ENCODE peak calls at places on chromosome 22, in ten cellular contexts. O is lower lobe of right lung; V is endodermal cell; P is NCI-H345; I is activated CD4-positive, alpha-beta T cell treated with anti-CD3 and anti-CD28 coated beads for 24 hours; N is iPS-NIHi11; D is progenitor cell of endocrine pancreas; K is AG10803; F is adrenal gland; M is stimulated activated CD4-positive, alpha-beta T cell treated with anti-CD3 and anti-CD28 coated beads, Interleukin-4, amount 100 ng/mL, for 48 hours. W is an unnamed sample.

GRCh38 chr22:37565830-37566229 is 5.5 kb downstream of the CDC42EP1 start:
- DNase-seq in O (no peak), V (no peak), P (no peak), I (no peak), N (no peak), D (no peak), K (no peak), F (no peak), M (no peak), W (no peak)

GRCh38 chr22:23533771-23534191 is 46.3 kb downstream of the IGLL1 start:
- DNase-seq in O (peak; percentile 16), V (peak; percentile 75), P (no peak), I (no peak), N (no peak), D (no peak), K (no peak), F (no peak), M (no peak), W (no peak)

GRCh38 chr22:46085831-46086576 is 64.3 kb upstream of the PPARA start:
- DNase-seq in O (peak; percentile 91), V (no peak), P (no peak), I (no peak), N (no peak), D (no peak), K (peak; percentile 94), F (peak; percentile 79), M (no peak), W (no peak)

GRCh38 chr22:47835726-47836125 is 1073.3 kb downstream of the TBC1D22A start:
- DNase-seq in O (no peak), V (no peak), P (no peak), I (no peak), N (no peak), D (no peak), K (peak; percentile 99), F (no peak), M (no peak), W (no peak)

GRCh38 chr22:38872831-38873248 is 824 bp upstream of the CBX6 start:
- DNase-seq in O (peak; percentile 78), V (peak; percentile 81), P (peak; percentile 64), I (no peak), N (peak; percentile 78), D (peak; percentile 47), K (peak; percentile 49), F (peak; percentile 75), M (no peak), W (peak; percentile 62)

GRCh38 chr22:41948142-41948541 is 1.2 kb upstream of the CENPM start:
- DNase-seq in O (no peak), V (no peak), P (no peak), I (no peak), N (no peak), D (no peak), K (no peak), F (no peak), M (no peak), W (no peak)

GRCh38 chr22:33110562-33111163 is 52.5 kb upstream of the SYN3 start:
- DNase-seq in O (no peak), V (no peak), P (no peak), I (no peak), N (no peak), D (no peak), K (peak; percentile 6), F (peak; percentile 31), M (no peak), W (no peak)

GRCh38 chr22:48779211-48779643 is 1048.4 kb downstream of the BRD1 start:
- DNase-seq in O (no peak), V (peak; percentile 37), P (no peak), I (no peak), N (no peak), D (no peak), K (no peak), F (no peak), M (no peak), W (no peak)

GRCh38 chr22:37726240-37726887 is 29.5 kb downstream of the TRIOBP start:
- DNase-seq in O (no peak), V (no peak), P (no peak), I (no peak), N (peak; percentile 39), D (no peak), K (peak; percentile 50), F (no peak), M (no peak), W (no peak)

W was measured in HuH-7.5.